ENCODE peak calls at places on chromosome 6, in five cellular contexts. One of them, this sample, is unnamed.

GRCh38 chr6:141667580-141668309 is 465.0 kb upstream of the GJE1 start:
- DNase-seq in HepG2: no peak
- DNase-seq in HCT116: no peak
- DNase-seq in GM12878: no peak
- DNase-seq in H1: no peak
- DNase-seq in this sample: no peak

GRCh38 chr6:21240709-21241108 is 352.8 kb upstream of the SOX4 start:
- DNase-seq in HepG2: peak
- DNase-seq in HCT116: no peak
- DNase-seq in GM12878: no peak
- DNase-seq in H1: no peak
- DNase-seq in this sample: no peak

GRCh38 chr6:37783831-37784584 is 35.5 kb upstream of the ZFAND3 start:
- DNase-seq in HepG2: no peak
- DNase-seq in HCT116: no peak
- DNase-seq in GM12878: no peak
- DNase-seq in H1: peak
- DNase-seq in this sample: no peak

GRCh38 chr6:149052350-149053106 is 265.0 kb upstream of the TAB2 start:
- DNase-seq in HepG2: no peak
- DNase-seq in HCT116: no peak
- DNase-seq in GM12878: no peak
- DNase-seq in H1: no peak
- DNase-seq in this sample: no peak

GRCh38 chr6:34360556-34360955 is 31.9 kb downstream of the NUDT3 start:
- DNase-seq in HepG2: no peak
- DNase-seq in HCT116: no peak
- DNase-seq in GM12878: no peak
- DNase-seq in H1: no peak
- DNase-seq in this sample: no peak

GRCh38 chr6:89887452-89888137 is 6.7 kb upstream of the GJA10 start:
- DNase-seq in HepG2: no peak
- DNase-seq in HCT116: no peak
- DNase-seq in GM12878: no peak
- DNase-seq in H1: peak
- DNase-seq in this sample: no peak

GRCh38 chr6:156395276-156395675 is 381.9 kb upstream of the ARID1B start:
- DNase-seq in HepG2: no peak
- DNase-seq in HCT116: no peak
- DNase-seq in GM12878: peak
- DNase-seq in H1: no peak
- DNase-seq in this sample: no peak

GRCh38 chr6:136067731-136068341 is 182.3 kb downstream of the MTFR2 start:
- DNase-seq in HepG2: no peak
- DNase-seq in HCT116: peak
- DNase-seq in GM12878: no peak
- DNase-seq in H1: peak
- DNase-seq in this sample: no peak

GRCh38 chr6:92922216-92922806 is 497.0 kb downstream of the EPHA7 start:
- DNase-seq in HepG2: no peak
- DNase-seq in HCT116: no peak
- DNase-seq in GM12878: no peak
- DNase-seq in H1: peak
- DNase-seq in this sample: no peak

GRCh38 chr6:3325210-3325609 is 66.5 kb downstream of the PSMG4 start:
- DNase-seq in HepG2: no peak
- DNase-seq in HCT116: no peak
- DNase-seq in GM12878: no peak
- DNase-seq in H1: no peak
- DNase-seq in this sample: no peak

GRCh38 chr6:157620905-157621304 is 202.1 kb upstream of the SNX9 start:
- DNase-seq in HepG2: no peak
- DNase-seq in HCT116: no peak
- DNase-seq in GM12878: no peak
- DNase-seq in H1: no peak
- DNase-seq in this sample: no peak

GRCh38 chr6:128516514-128516898 is 3.9 kb downstream of the PTPRK start:
- DNase-seq in HepG2: peak
- DNase-seq in HCT116: no peak
- DNase-seq in GM12878: no peak
- DNase-seq in H1: no peak
- DNase-seq in this sample: no peak

GRCh38 chr6:167907837-167908681 is 81.3 kb downstream of the AFDN start:
- DNase-seq in HepG2: peak
- DNase-seq in HCT116: peak
- DNase-seq in GM12878: no peak
- DNase-seq in H1: no peak
- DNase-seq in this sample: no peak

GRCh38 chr6:74605942-74606341 is 599.9 kb downstream of the COL12A1 start:
- DNase-seq in HepG2: no peak
- DNase-seq in HCT116: no peak
- DNase-seq in GM12878: no peak
- DNase-seq in H1: no peak
- DNase-seq in this sample: no peak

GRCh38 chr6:37858363-37858762 is 38.8 kb downstream of the ZFAND3 start:
- DNase-seq in HepG2: no peak
- DNase-seq in HCT116: no peak
- DNase-seq in GM12878: no peak
- DNase-seq in H1: no peak
- DNase-seq in this sample: no peak

GRCh38 chr6:158049055-158050028 is 67.7 kb downstream of the SYNJ2 start:
- DNase-seq in HepG2: peak
- DNase-seq in HCT116: no peak
- DNase-seq in GM12878: no peak
- DNase-seq in H1: no peak
- DNase-seq in this sample: peak

GRCh38 chr6:149888659-149889058 is 9.3 kb downstream of the RAET1E start:
- DNase-seq in HepG2: no peak
- DNase-seq in HCT116: no peak
- DNase-seq in GM12878: no peak
- DNase-seq in H1: no peak
- DNase-seq in this sample: no peak

GRCh38 chr6:165487347-165487746 is 175.7 kb downstream of the PDE10A start:
- DNase-seq in HepG2: no peak
- DNase-seq in HCT116: no peak
- DNase-seq in GM12878: no peak
- DNase-seq in H1: no peak
- DNase-seq in this sample: no peak

GRCh38 chr6:30341728-30342127 is 3.2 kb upstream of the RPP21 start:
- DNase-seq in HepG2: no peak
- DNase-seq in HCT116: no peak
- DNase-seq in GM12878: no peak
- DNase-seq in H1: no peak
- DNase-seq in this sample: no peak

GRCh38 chr6:110554966-110555460 is 78.6 kb upstream of the SLC22A16 start:
- DNase-seq in HepG2: peak
- DNase-seq in HCT116: no peak
- DNase-seq in GM12878: no peak
- DNase-seq in H1: no peak
- DNase-seq in this sample: no peak

GRCh38 chr6:71082033-71082620 is 125.3 kb upstream of the B3GAT2 start:
- DNase-seq in HepG2: no peak
- DNase-seq in HCT116: no peak
- DNase-seq in GM12878: no peak
- DNase-seq in H1: no peak
- DNase-seq in this sample: no peak

GRCh38 chr6:72683797-72684196 is 61.9 kb downstream of the KCNQ5 start:
- DNase-seq in HepG2: no peak
- DNase-seq in HCT116: no peak
- DNase-seq in GM12878: peak
- DNase-seq in H1: no peak
- DNase-seq in this sample: no peak

GRCh38 chr6:9789201-9789600 is 625.7 kb downstream of the TFAP2A start:
- DNase-seq in HepG2: no peak
- DNase-seq in HCT116: no peak
- DNase-seq in GM12878: no peak
- DNase-seq in H1: no peak
- DNase-seq in this sample: no peak

GRCh38 chr6:91646649-91647048 is 1059.8 kb upstream of the MAP3K7 start:
- DNase-seq in HepG2: no peak
- DNase-seq in HCT116: no peak
- DNase-seq in GM12878: no peak
- DNase-seq in H1: no peak
- DNase-seq in this sample: no peak

GRCh38 chr6:13924146-13924948 is 405 bp upstream of the RNF182 start:
- DNase-seq in HepG2: no peak
- DNase-seq in HCT116: no peak
- DNase-seq in GM12878: no peak
- DNase-seq in H1: peak
- DNase-seq in this sample: peak

GRCh38 chr6:36180126-36180525 is 16.4 kb upstream of the BRPF3 start:
- DNase-seq in HepG2: peak
- DNase-seq in HCT116: no peak
- DNase-seq in GM12878: no peak
- DNase-seq in H1: no peak
- DNase-seq in this sample: no peak

GRCh38 chr6:140441256-140441655 is 1066.8 kb upstream of the CITED2 start:
- DNase-seq in HepG2: peak
- DNase-seq in HCT116: no peak
- DNase-seq in GM12878: no peak
- DNase-seq in H1: peak
- DNase-seq in this sample: peak

GRCh38 chr6:136171207-136171606 is 78.9 kb downstream of the MTFR2 start:
- DNase-seq in HepG2: no peak
- DNase-seq in HCT116: no peak
- DNase-seq in GM12878: no peak
- DNase-seq in H1: no peak
- DNase-seq in this sample: no peak

GRCh38 chr6:166395778-166396177 is 13.0 kb upstream of the MPC1 start:
- DNase-seq in HepG2: no peak
- DNase-seq in HCT116: no peak
- DNase-seq in GM12878: no peak
- DNase-seq in H1: no peak
- DNase-seq in this sample: no peak

DNA sequence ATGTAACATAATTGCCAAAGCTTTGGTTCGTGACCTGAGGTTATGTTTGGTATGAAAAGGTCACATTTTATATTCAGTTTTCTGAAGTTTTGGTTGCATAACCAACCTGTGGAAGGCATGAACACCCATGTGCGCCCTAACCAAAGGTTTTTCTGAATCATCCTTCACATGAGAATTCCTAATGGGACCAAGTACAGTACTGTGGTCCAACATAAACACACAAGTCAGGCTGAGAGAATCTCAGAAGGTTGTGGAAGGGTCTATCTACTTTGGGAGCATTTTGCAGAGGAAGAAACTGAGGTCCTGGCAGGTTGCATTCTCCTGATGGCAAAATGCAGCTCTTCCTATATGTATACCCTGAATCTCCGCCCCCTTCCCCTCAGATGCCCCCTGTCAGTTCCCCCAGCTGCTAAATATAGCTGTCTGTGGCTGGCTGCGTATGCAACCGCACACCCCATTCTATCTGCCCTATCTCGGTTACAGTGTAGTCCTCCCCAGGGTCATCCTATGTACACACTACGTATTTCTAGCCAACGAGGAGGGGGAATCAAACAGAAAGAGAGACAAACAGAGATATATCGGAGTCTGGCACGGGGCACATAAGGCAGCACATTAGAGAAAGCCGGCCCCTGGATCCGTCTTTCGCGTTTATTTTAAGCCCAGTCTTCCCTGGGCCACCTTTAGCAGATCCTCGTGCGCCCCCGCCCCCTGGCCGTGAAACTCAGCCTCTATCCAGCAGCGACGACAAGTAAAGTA is 547 bp upstream of the ESR1 start:
- DNase-seq in HepG2: no peak
- DNase-seq in HCT116: no peak
- DNase-seq in GM12878: no peak
- DNase-seq in H1: peak
- DNase-seq in this sample: no peak
- TF ChIP-seq SRF in HepG2: no peak
- TF ChIP-seq SRF in HCT116: no peak
- TF ChIP-seq SRF in GM12878: no peak
- TF ChIP-seq SRF in H1: no peak
- TF ChIP-seq SRF in this sample: no peak

GRCh38 chr6:142853244-142854180 is 91.5 kb downstream of the HIVEP2 start:
- DNase-seq in HepG2: no peak
- DNase-seq in HCT116: no peak
- DNase-seq in GM12878: no peak
- DNase-seq in H1: no peak
- DNase-seq in this sample: no peak
- TF ChIP-seq SRF in HepG2: no peak
- TF ChIP-seq SRF in HCT116: no peak
- TF ChIP-seq SRF in GM12878: no peak
- TF ChIP-seq SRF in H1: no peak
- TF ChIP-seq SRF in this sample: no peak

DNA sequence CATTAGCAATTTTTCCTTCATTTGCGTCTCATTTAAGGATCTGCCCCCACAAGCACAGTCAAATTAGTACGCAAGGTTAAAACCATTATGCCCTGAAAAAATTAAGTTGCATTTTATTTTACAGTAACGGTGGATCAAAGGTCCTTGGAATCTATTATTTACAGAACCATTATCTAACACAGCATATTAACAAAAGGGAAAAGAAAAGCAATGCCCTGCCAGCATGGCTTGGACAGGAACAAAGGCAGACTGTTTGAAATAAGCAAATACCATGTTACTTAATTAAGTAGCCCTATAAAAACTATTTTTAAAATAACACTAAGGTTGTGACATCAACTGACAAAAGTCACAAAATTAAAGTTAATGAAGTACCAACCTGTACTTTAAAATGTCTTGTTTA is 144.7 kb downstream of the PDSS2 start:
- DNase-seq in HepG2: peak
- DNase-seq in HCT116: no peak
- DNase-seq in GM12878: no peak
- DNase-seq in H1: no peak
- DNase-seq in this sample: no peak
- TF ChIP-seq SRF in HepG2: no peak
- TF ChIP-seq SRF in HCT116: no peak
- TF ChIP-seq SRF in GM12878: no peak
- TF ChIP-seq SRF in H1: no peak
- TF ChIP-seq SRF in this sample: no peak

DNA sequence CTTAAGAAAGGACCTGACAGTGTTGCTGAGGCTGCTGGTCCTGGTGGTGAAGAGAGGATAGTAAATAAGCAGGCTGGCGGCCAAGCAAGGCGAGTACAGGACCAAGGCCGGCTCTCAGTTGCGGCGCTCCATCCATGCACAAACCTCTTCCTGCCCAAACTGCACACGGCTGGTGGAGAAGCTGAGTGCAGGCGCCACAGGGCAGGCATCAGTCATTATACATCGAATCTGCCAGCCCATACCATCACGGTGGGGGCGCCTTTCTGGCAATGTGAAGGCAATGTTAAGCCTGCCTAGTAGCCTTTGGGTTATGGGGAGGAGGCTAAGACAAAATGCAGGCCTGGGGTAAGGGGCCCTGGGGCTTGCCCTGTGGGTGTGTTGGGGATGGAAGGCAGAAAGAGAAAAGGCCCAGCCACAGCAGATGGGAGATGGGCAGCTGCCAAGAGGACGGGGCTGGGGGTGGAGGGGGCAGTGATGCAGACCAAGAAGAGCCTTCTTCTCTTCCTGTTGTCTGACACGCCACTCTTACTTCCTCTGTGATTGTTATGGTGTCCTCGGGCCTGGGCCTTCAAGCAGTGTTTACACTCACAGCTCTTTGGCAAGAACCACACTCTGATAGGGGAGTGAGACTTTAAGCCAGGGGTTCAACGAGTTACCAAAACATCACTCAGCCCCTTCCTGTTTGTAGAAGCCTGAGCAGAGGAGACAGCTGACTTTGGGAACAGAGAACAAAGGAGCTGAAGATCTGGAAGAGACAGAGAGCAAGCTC is 20.4 kb upstream of the KCNK16 start:
- DNase-seq in HepG2: no peak
- DNase-seq in HCT116: no peak
- DNase-seq in GM12878: no peak
- DNase-seq in H1: no peak
- DNase-seq in this sample: no peak
- TF ChIP-seq SRF in HepG2: no peak
- TF ChIP-seq SRF in HCT116: no peak
- TF ChIP-seq SRF in GM12878: no peak
- TF ChIP-seq SRF in H1: no peak
- TF ChIP-seq SRF in this sample: no peak

This sample was measured in K562.